ENCODE peak calls at places on chromosomes 2 and 18, in nine cellular contexts. One of them, this sample, is unnamed.

GRCh38 chr2:128375454-128375853 is 56.8 kb upstream of the HS6ST1 start:
- DNase-seq in foreskin fibroblast: peak; percentile 20
- DNase-seq in BE2C: no peak
- DNase-seq in DMS153: no peak
- DNase-seq in activated effector memory CD4-positive, alpha-beta T cell treated with anti-CD3 and anti-CD28 coated beads, Interleukin-2, amount 50 U/mL, for 16 hours: peak; percentile 57
- DNase-seq in fibroblast of pulmonary artery: no peak
- DNase-seq in Calu3: no peak
- DNase-seq in activated naive CD4-positive, alpha-beta T cell: no peak
- DNase-seq in hypothalamus: no peak
- DNase-seq in this sample: no peak

GRCh38 chr18:36186461-36187137 is 698 bp upstream of the MOCOS start:
- DNase-seq in activated naive CD4-positive, alpha-beta T cell: no peak
- DNase-seq in hypothalamus: no peak
- DNase-seq in BE2C: no peak
- DNase-seq in activated effector memory CD4-positive, alpha-beta T cell treated with anti-CD3 and anti-CD28 coated beads, Interleukin-2, amount 50 U/mL, for 16 hours: peak; percentile 71
- DNase-seq in DMS153: no peak
- DNase-seq in foreskin fibroblast: no peak
- DNase-seq in fibroblast of pulmonary artery: no peak
- DNase-seq in Calu3: peak; percentile 59
- DNase-seq in this sample: peak; percentile 80

GRCh38 chr2:237600205-237600846 is 9.8 kb upstream of the RAB17 start:
- DNase-seq in foreskin fibroblast: peak; percentile 79
- DNase-seq in activated naive CD4-positive, alpha-beta T cell: no peak
- DNase-seq in activated effector memory CD4-positive, alpha-beta T cell treated with anti-CD3 and anti-CD28 coated beads, Interleukin-2, amount 50 U/mL, for 16 hours: no peak
- DNase-seq in DMS153: no peak
- DNase-seq in fibroblast of pulmonary artery: peak; percentile 76
- DNase-seq in BE2C: peak; percentile 41
- DNase-seq in Calu3: no peak
- DNase-seq in hypothalamus: no peak
- DNase-seq in this sample: no peak

GRCh38 chr2:41966431-41966893 is 81.4 kb upstream of the PKDCC start:
- DNase-seq in fibroblast of pulmonary artery: peak; percentile 94
- DNase-seq in activated effector memory CD4-positive, alpha-beta T cell treated with anti-CD3 and anti-CD28 coated beads, Interleukin-2, amount 50 U/mL, for 16 hours: no peak
- DNase-seq in DMS153: no peak
- DNase-seq in foreskin fibroblast: peak; percentile 89
- DNase-seq in Calu3: peak; percentile 75
- DNase-seq in hypothalamus: peak; percentile 72
- DNase-seq in BE2C: peak; percentile 28
- DNase-seq in activated naive CD4-positive, alpha-beta T cell: no peak
- DNase-seq in this sample: peak; percentile 97

GRCh38 chr2:96205238-96205637 is 3.4 kb downstream of the STARD7 start:
- DNase-seq in activated effector memory CD4-positive, alpha-beta T cell treated with anti-CD3 and anti-CD28 coated beads, Interleukin-2, amount 50 U/mL, for 16 hours: no peak
- DNase-seq in foreskin fibroblast: no peak
- DNase-seq in DMS153: no peak
- DNase-seq in activated naive CD4-positive, alpha-beta T cell: no peak
- DNase-seq in BE2C: no peak
- DNase-seq in fibroblast of pulmonary artery: peak; percentile 26
- DNase-seq in hypothalamus: no peak
- DNase-seq in Calu3: no peak
- DNase-seq in this sample: no peak

GRCh38 chr2:202135111-202135874 is 62.2 kb downstream of the KIAA2012 start:
- DNase-seq in hypothalamus: peak; percentile 47
- DNase-seq in Calu3: peak; percentile 70
- DNase-seq in DMS153: no peak
- DNase-seq in activated naive CD4-positive, alpha-beta T cell: no peak
- DNase-seq in foreskin fibroblast: peak; percentile 98
- DNase-seq in BE2C: no peak
- DNase-seq in fibroblast of pulmonary artery: peak; percentile 98
- DNase-seq in activated effector memory CD4-positive, alpha-beta T cell treated with anti-CD3 and anti-CD28 coated beads, Interleukin-2, amount 50 U/mL, for 16 hours: no peak
- DNase-seq in this sample: peak; percentile 88

GRCh38 chr2:62787381-62787780 is 81.9 kb downstream of the EHBP1 start:
- DNase-seq in Calu3: no peak
- DNase-seq in activated naive CD4-positive, alpha-beta T cell: no peak
- DNase-seq in hypothalamus: no peak
- DNase-seq in activated effector memory CD4-positive, alpha-beta T cell treated with anti-CD3 and anti-CD28 coated beads, Interleukin-2, amount 50 U/mL, for 16 hours: no peak
- DNase-seq in foreskin fibroblast: no peak
- DNase-seq in fibroblast of pulmonary artery: peak; percentile 76
- DNase-seq in BE2C: no peak
- DNase-seq in DMS153: peak; percentile 44
- DNase-seq in this sample: no peak

GRCh38 chr2:2868065-2868464 is 509.6 kb downstream of the EIPR1 start:
- DNase-seq in foreskin fibroblast: no peak
- DNase-seq in BE2C: peak; percentile 45
- DNase-seq in activated effector memory CD4-positive, alpha-beta T cell treated with anti-CD3 and anti-CD28 coated beads, Interleukin-2, amount 50 U/mL, for 16 hours: no peak
- DNase-seq in fibroblast of pulmonary artery: no peak
- DNase-seq in hypothalamus: peak; percentile 19
- DNase-seq in Calu3: no peak
- DNase-seq in DMS153: no peak
- DNase-seq in activated naive CD4-positive, alpha-beta T cell: no peak
- DNase-seq in this sample: no peak

GRCh38 chr2:209305746-209306196 is 118.1 kb upstream of the MAP2 start:
- DNase-seq in activated effector memory CD4-positive, alpha-beta T cell treated with anti-CD3 and anti-CD28 coated beads, Interleukin-2, amount 50 U/mL, for 16 hours: no peak
- DNase-seq in fibroblast of pulmonary artery: no peak
- DNase-seq in activated naive CD4-positive, alpha-beta T cell: no peak
- DNase-seq in DMS153: no peak
- DNase-seq in Calu3: no peak
- DNase-seq in hypothalamus: no peak
- DNase-seq in BE2C: no peak
- DNase-seq in foreskin fibroblast: no peak
- DNase-seq in this sample: no peak

GRCh38 chr2:113039675-113040074 is 13.0 kb downstream of the IL36B start:
- DNase-seq in BE2C: no peak
- DNase-seq in DMS153: no peak
- DNase-seq in foreskin fibroblast: no peak
- DNase-seq in hypothalamus: no peak
- DNase-seq in Calu3: no peak
- DNase-seq in activated effector memory CD4-positive, alpha-beta T cell treated with anti-CD3 and anti-CD28 coated beads, Interleukin-2, amount 50 U/mL, for 16 hours: no peak
- DNase-seq in activated naive CD4-positive, alpha-beta T cell: no peak
- DNase-seq in fibroblast of pulmonary artery: no peak
- DNase-seq in this sample: no peak